ENCODE peak calls at places on chromosome 21, in four cellular contexts. O, C, J and H are unnamed samples.

GRCh38 chr21:45554477-45555175 is 12.4 kb upstream of the SLC19A1 start:
- DNase-seq in O (peak), C (peak), J (peak), H (peak)

GRCh38 chr21:37149411-37149810 is 76.4 kb downstream of the TTC3 start:
- DNase-seq in O (no peak), C (no peak), J (no peak), H (no peak)

GRCh38 chr21:44337941-44338895 is 972 bp downstream of the CFAP410 start:
- DNase-seq in O (peak), C (no peak), J (peak), H (peak)

GRCh38 chr21:43686811-43687565 is 27.6 kb downstream of the RRP1B start:
- DNase-seq in O (no peak), C (no peak), J (no peak), H (no peak)

GRCh38 chr21:36478207-36478701 is 1.7 kb downstream of the CLDN14 start:
- DNase-seq in O (no peak), C (no peak), J (no peak), H (no peak)

GRCh38 chr21:44749116-44749758 is 37.9 kb upstream of the TSPEAR start:
- DNase-seq in O (no peak), C (no peak), J (no peak), H (no peak)

GRCh38 chr21:44296103-44296519 is 3.7 kb upstream of the PFKL start:
- DNase-seq in O (no peak), C (no peak), J (no peak), H (no peak)

GRCh38 chr21:46061063-46061462 is 36.8 kb upstream of the COL6A2 start:
- DNase-seq in O (no peak), C (no peak), J (no peak), H (no peak)

GRCh38 chr21:44992608-44993031 is 52.8 kb downstream of the SLX9 start:
- DNase-seq in O (no peak), C (no peak), J (no peak), H (no peak)

GRCh38 chr21:44311108-44311507 is 11.3 kb downstream of the PFKL start:
- DNase-seq in O (no peak), C (no peak), J (no peak), H (no peak)

GRCh38 chr21:45264919-45265515 is 22.7 kb downstream of the POFUT2 start:
- DNase-seq in O (no peak), C (no peak), J (no peak), H (no peak)

GRCh38 chr21:27721675-27722074 is 754.8 kb upstream of the ADAMTS5 start:
- DNase-seq in O (no peak), C (no peak), J (no peak), H (no peak)

GRCh38 chr21:34642211-34643075 is 26.4 kb upstream of the CLIC6 start:
- DNase-seq in O (no peak), C (no peak), J (no peak), H (no peak)

GRCh38 chr21:44647222-44647552 is 973 bp downstream of the KRTAP10-11 start:
- DNase-seq in O (no peak), C (no peak), J (no peak), H (no peak)

GRCh38 chr21:42518216-42518615 is 4.6 kb downstream of the SLC37A1 start:
- DNase-seq in O (no peak), C (no peak), J (no peak), H (no peak)

GRCh38 chr21:36155603-36156338 is 853 bp upstream of the DOP1B start:
- DNase-seq in O (peak), C (no peak), J (peak), H (no peak)

GRCh38 chr21:44463716-44464115 is 8.4 kb downstream of the LRRC3 start:
- DNase-seq in O (no peak), C (no peak), J (no peak), H (peak)

GRCh38 chr21:42781150-42781980 is 98.0 kb downstream of the WDR4 start:
- DNase-seq in O (peak), C (no peak), J (peak), H (peak)

GRCh38 chr21:16842716-16843115 is 670.1 kb upstream of the CXADR start:
- DNase-seq in O (no peak), C (no peak), J (no peak), H (no peak)

GRCh38 chr21:36463204-36463603 is 16.7 kb downstream of the CLDN14 start:
- DNase-seq in O (no peak), C (no peak), J (no peak), H (no peak)

GRCh38 chr21:43902441-43902840 is 37.4 kb downstream of the AGPAT3 start:
- DNase-seq in O (no peak), C (no peak), J (no peak), H (no peak)

GRCh38 chr21:19899645-19900044 is 1098.6 kb upstream of the NCAM2 start:
- DNase-seq in O (no peak), C (no peak), J (no peak), H (no peak)

GRCh38 chr21:45152265-45152746 is 77.9 kb downstream of the ADARB1 start:
- DNase-seq in O (no peak), C (peak), J (no peak), H (peak)

GRCh38 chr21:30463713-30464112 is 16.5 kb downstream of the KRTAP19-1 start:
- DNase-seq in O (no peak), C (no peak), J (no peak), H (no peak)
- TF ChIP-seq CTCF in O (no peak), C (no peak), J (peak), H (peak)

GRCh38 chr21:18522181-18522771 is 118.7 kb upstream of the TMPRSS15 start:
- DNase-seq in O (no peak), C (no peak), J (no peak), H (no peak)
- TF ChIP-seq CTCF in O (no peak), C (no peak), J (no peak), H (peak)

DNA sequence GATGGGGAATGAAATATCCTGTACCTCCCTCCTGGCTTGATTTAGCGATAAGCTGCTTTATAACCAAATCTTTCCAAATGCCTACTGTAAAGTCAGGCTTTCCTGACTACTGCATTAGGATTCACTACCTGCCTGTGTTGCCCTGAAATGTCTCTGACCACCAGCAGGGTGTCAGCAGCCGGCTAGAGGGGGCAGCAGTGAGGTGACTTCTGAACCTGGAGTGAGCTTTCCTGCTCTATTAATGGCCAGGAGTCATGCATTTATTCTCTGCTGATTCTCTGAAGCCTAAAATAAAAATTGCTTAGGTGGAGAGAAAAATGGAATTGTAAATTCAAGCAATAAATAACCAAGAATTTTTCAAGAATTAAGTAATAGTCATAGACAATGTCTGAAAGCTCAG is 2.5 kb downstream of the BACE2 start:
- DNase-seq in O (peak), C (no peak), J (no peak), H (peak)
- TF ChIP-seq CTCF in O (peak), C (no peak), J (peak), H (peak)

DNA sequence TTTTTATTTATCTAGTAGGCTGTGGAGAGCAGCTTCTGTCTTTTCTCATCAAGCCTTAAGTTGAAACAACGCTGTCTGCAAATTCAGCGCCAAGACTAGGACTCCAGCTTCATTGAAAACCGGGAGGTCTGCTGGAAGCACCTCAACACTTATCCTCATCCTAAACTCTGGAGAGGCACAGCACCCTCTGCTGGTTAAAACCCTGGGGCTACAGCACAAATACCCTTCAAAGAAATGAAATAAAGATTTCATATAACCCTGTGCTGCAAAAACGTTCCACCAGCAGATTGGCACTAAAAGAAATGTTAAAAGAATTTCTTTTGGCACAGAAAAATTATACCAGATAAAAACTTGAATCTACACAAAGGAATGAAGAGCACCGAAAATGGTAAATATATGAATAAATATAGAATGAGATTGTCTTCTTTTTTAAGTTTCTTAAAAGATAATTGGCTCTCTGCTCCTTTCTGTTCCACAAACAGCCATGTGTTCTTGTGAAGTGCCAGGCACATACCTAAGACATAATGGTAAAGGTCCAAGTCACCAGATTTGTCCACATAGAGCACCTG is 227.7 kb upstream of the SAMSN1 start:
- DNase-seq in O (peak), C (peak), J (no peak), H (peak)
- TF ChIP-seq CTCF in O (peak), C (peak), J (peak), H (peak)

GRCh38 chr21:15735409-15735808 is 5.6 kb downstream of the USP25 start:
- DNase-seq in O (no peak), C (no peak), J (no peak), H (no peak)
- TF ChIP-seq CTCF in O (no peak), C (no peak), J (no peak), H (no peak)

GRCh38 chr21:39088831-39089380 is 94.3 kb downstream of the PSMG1 start:
- DNase-seq in O (no peak), C (no peak), J (no peak), H (no peak)
- TF ChIP-seq CTCF in O (no peak), C (no peak), J (no peak), H (no peak)

GRCh38 chr21:25361097-25361496 is 246.2 kb downstream of the MRPL39 start:
- DNase-seq in O (no peak), C (no peak), J (no peak), H (no peak)

GRCh38 chr21:25359724-25360123 is 247.6 kb downstream of the MRPL39 start:
- DNase-seq in O (peak), C (no peak), J (no peak), H (no peak)

GRCh38 chr21:25361765-25362164 is 245.5 kb downstream of the MRPL39 start:
- DNase-seq in O (no peak), C (no peak), J (no peak), H (no peak)

GRCh38 chr21:25362375-25363267 is 244.7 kb downstream of the MRPL39 start:
- DNase-seq in O (no peak), C (no peak), J (no peak), H (no peak)

DNA sequence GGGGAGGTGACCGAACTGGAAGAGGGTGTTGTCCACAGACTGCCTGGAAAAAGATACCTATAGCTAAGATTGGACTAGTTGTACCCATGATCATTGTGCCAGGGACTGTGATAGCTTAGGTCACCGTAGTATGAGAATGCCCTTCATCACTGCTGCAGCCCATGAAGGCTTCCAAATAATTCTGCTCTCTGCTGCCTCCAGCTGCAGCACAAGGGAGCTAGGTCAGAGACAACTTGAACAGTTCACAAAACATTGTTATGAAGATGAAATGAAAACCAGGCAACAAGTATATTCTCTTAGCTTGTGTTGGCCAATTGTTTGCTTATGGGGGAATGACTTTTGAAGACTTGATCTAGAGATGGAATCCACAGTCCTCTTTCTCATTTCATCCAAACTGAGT is 246.7 kb downstream of the MRPL39 start:
- DNase-seq in O (no peak), C (no peak), J (no peak), H (no peak)
- TF ChIP-seq CTCF in O (no peak), C (no peak), J (no peak), H (no peak)

GRCh38 chr21:29335720-29336119 is 37.0 kb downstream of the BACH1 start:
- DNase-seq in O (no peak), C (no peak), J (no peak), H (no peak)

GRCh38 chr21:29334717-29335428 is 36.2 kb downstream of the BACH1 start:
- DNase-seq in O (no peak), C (no peak), J (no peak), H (no peak)

GRCh38 chr21:29342394-29342957 is 43.8 kb downstream of the BACH1 start:
- DNase-seq in O (no peak), C (no peak), J (no peak), H (no peak)

GRCh38 chr21:29340228-29340627 is 41.5 kb downstream of the BACH1 start:
- DNase-seq in O (no peak), C (no peak), J (no peak), H (no peak)

DNA sequence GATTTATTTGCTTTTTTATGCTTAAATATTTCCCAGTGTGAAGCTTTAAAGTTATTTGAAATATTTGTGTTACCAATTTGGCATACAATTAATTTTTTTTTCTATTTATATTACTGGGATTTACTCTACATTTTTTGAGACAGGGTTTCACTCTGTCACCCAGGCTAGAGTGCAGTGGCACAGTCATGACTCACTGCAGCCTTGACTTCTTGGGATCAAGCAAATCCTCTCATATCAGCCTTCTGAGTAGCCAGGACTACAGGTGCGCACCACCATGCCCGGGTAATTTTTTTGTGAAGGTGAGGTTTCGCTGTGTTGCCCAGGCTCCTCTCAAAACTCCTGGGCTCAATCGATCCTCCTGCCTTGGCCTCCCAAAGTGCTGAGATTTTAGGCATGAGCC is 39.5 kb downstream of the BACH1 start:
- DNase-seq in O (no peak), C (no peak), J (no peak), H (no peak)
- TF ChIP-seq CTCF in O (no peak), C (no peak), J (no peak), H (no peak)

GRCh38 chr21:39036581-39036980 is 146.7 kb downstream of the PSMG1 start:
- DNase-seq in O (no peak), C (no peak), J (no peak), H (no peak)

GRCh38 chr21:39034590-39035536 is 148.4 kb downstream of the PSMG1 start:
- DNase-seq in O (no peak), C (no peak), J (no peak), H (no peak)

GRCh38 chr21:39040494-39041110 is 142.6 kb downstream of the PSMG1 start:
- DNase-seq in O (no peak), C (no peak), J (no peak), H (no peak)

GRCh38 chr21:39033878-39034589 is 149.2 kb downstream of the PSMG1 start:
- DNase-seq in O (no peak), C (no peak), J (peak), H (no peak)

GRCh38 chr21:39037807-39038405 is 145.3 kb downstream of the PSMG1 start:
- DNase-seq in O (no peak), C (no peak), J (no peak), H (no peak)
- TF ChIP-seq CTCF in O (no peak), C (no peak), J (no peak), H (no peak)

GRCh38 chr21:29232601-29233541 is 65.9 kb upstream of the BACH1 start:
- DNase-seq in O (no peak), C (no peak), J (no peak), H (no peak)
- TF ChIP-seq CTCF in O (no peak), C (no peak), J (no peak), H (no peak)